ENCODE peak calls at places on chromosomes 12 and 14, in eight cellular contexts. C is A549; N is astrocyte of the spinal cord; R is foreskin fibroblast; T is breast epithelium; W is fibroblast of villous mesenchyme; F is CD8-positive, alpha-beta T cell; A is uterus. I is an unnamed sample.
A peak's percentile ranks its signal among the peaks of the same experiment; 100 is the strongest.

GRCh38 chr14:51650721-51651387 is 856 bp upstream of the FRMD6 start:
- DNase-seq in F (no peak), T (peak; percentile 36), R (no peak), W (no peak), C (no peak), N (no peak), A (peak; percentile 50), I (no peak)

GRCh38 chr14:35754671-35755070 is 54.4 kb downstream of the RALGAPA1 start:
- DNase-seq in C (no peak), T (no peak), A (no peak), R (no peak), W (no peak), N (no peak), F (no peak), I (no peak)

GRCh38 chr14:25406818-25407217 is 356.9 kb upstream of the STXBP6 start:
- DNase-seq in C (no peak), R (no peak), T (no peak), F (no peak), W (peak; percentile 13), N (no peak), A (no peak), I (peak; percentile 33)

GRCh38 chr14:96917442-96917963 is 120.3 kb downstream of the VRK1 start:
- DNase-seq in N (no peak), A (no peak), R (no peak), W (no peak), F (no peak), T (no peak), C (no peak), I (no peak)

GRCh38 chr14:100771121-100771800 is 44.6 kb downstream of the DLK1 start:
- DNase-seq in F (no peak), C (no peak), A (no peak), R (no peak), W (peak; percentile 79), N (no peak), T (no peak), I (no peak)

GRCh38 chr12:114480309-114481199 is 74.6 kb upstream of the TBX5 start:
- DNase-seq in A (no peak), N (no peak), W (peak; percentile 13), R (no peak), T (no peak), F (no peak), C (no peak), I (peak; percentile 46)

GRCh38 chr12:117525766-117526165 is 164.3 kb upstream of the NOS1 start:
- DNase-seq in N (no peak), A (no peak), F (no peak), R (no peak), C (no peak), W (no peak), T (no peak), I (no peak)

GRCh38 chr14:103071544-103072251 is 12.3 kb upstream of the LBHD2 start:
- DNase-seq in A (no peak), C (no peak), R (no peak), T (no peak), N (no peak), F (no peak), W (no peak), I (no peak)

GRCh38 chr14:60102389-60102788 is 10.7 kb downstream of the PCNX4 start:
- DNase-seq in F (no peak), R (peak; percentile 30), N (peak; percentile 83), W (peak; percentile 82), C (no peak), T (no peak), A (no peak), I (peak; percentile 91)

GRCh38 chr12:89461649-89462612 is 62.7 kb downstream of the GALNT4 start:
- DNase-seq in T (no peak), C (peak; percentile 51), R (no peak), N (peak; percentile 83), W (peak; percentile 88), A (no peak), F (no peak), I (peak; percentile 89)

GRCh38 chr14:35740215-35740614 is 68.9 kb downstream of the RALGAPA1 start:
- DNase-seq in A (no peak), N (no peak), W (no peak), T (no peak), R (no peak), C (no peak), F (no peak), I (no peak)

GRCh38 chr12:120496353-120497340 is 734 bp downstream of the DYNLL1 start:
- DNase-seq in W (peak; percentile 61), R (peak; percentile 55), N (peak; percentile 51), A (peak; percentile 70), F (peak; percentile 34), T (peak; percentile 45), C (peak; percentile 44), I (peak; percentile 50)

GRCh38 chr12:27048822-27049752 is 26.7 kb downstream of the MED21 start:
- DNase-seq in A (no peak), C (no peak), N (peak; percentile 74), T (no peak), W (peak; percentile 88), F (no peak), R (peak; percentile 62), I (peak; percentile 86)

GRCh38 chr14:32022938-32023466 is 54.1 kb upstream of the ARHGAP5 start:
- DNase-seq in W (peak; percentile 83), N (no peak), F (no peak), T (no peak), C (no peak), A (no peak), R (no peak), I (no peak)

GRCh38 chr14:64960762-64961276 is 11.3 kb downstream of the RAB15 start:
- DNase-seq in A (no peak), C (no peak), W (no peak), R (no peak), F (no peak), N (no peak), T (peak; percentile 45), I (no peak)

DNA sequence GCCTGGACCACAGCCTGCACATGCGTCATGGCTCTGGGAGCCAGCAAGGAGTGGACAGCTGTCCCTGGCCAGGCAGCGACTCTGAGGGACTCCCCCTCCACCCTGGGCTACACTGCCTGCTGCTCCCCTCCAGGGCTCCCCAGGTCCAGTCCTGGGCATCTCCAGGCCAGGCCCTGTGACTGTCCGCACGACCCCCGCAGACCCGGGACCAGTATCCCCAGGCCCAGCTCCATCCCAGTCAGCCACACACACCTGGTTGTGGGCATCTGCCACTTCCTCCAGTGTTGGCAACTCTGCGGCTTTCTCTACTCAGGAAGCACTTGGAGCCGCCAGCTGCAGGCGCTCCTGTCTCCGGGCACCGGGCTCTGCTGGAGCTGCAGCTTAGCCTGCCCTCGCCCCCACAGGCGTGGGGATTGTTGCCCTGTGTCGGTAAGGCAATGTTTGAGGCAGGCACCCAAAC is 2.4 kb downstream of the ULK1 start:
- DNase-seq in T (no peak), C (no peak), R (no peak), N (no peak), W (no peak), F (no peak), A (no peak), I (no peak)
- H3K4me3 ChIP-seq in T (peak overlapping the region; percentile 83), C (peak overlapping the region; percentile 93), R (peak overlapping the region; percentile 65), N (peak overlapping the region; percentile 57), W (peak overlapping the region; percentile 73), F (peak overlapping the region; percentile 77), A (peak overlapping the region; percentile 60), I (peak overlapping the region; percentile 66)

DNA sequence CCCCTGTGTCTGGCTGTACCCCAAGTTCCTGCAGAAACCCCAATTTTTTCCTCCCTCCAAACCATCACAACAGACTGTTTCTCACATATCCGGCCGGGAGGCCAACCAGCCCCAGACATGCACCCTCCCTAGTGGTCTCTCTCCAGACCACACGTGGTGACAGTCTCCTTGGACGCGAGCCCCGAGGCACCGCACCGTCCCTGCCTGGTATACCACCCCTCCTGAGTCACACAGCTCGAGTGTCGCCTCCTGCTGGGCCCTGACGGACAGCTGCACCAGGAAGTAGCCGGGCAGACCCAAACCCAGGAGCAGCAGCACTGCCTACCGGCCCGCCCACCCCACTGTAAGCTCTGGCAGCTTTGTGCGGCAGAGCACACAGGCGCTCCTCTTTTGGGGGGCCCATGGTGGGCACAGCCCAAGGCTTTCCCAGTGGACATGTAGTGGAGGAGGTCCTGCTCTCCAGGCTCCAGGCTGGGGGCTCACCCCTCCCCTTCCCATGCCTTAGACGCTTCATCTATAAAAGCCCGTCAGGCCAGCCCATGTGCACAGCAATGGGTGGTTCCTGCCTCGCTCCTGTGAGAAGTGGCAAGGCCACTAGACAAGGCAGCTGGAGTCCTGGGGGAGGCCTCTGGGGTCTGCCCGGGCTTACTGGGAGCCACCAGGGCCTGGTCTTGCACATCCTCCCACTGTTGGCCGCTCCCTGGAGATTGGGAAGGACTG is 97.5 kb downstream of the RFLNA start:
- DNase-seq in A (peak; percentile 56), N (peak; percentile 77), T (no peak), W (peak; percentile 56), C (peak; percentile 90), R (no peak), F (no peak), I (peak; percentile 57)
- TF ChIP-seq CTCF in A (peak; percentile 15), N (peak; percentile 28), T (no peak), W (no peak), C (peak; percentile 55), R (peak; percentile 26), F (no peak), I (peak; percentile 26)

GRCh38 chr14:23558363-23559009 is 2.4 kb downstream of the THTPA start:
- DNase-seq in A (no peak), F (no peak), C (no peak), N (no peak), T (no peak), R (no peak), W (no peak), I (no peak)

GRCh38 chr14:23557946-23558345 is 1.9 kb downstream of the THTPA start:
- DNase-seq in F (no peak), T (no peak), N (no peak), C (no peak), A (no peak), R (no peak), W (no peak), I (no peak)

GRCh38 chr14:23561259-23561658 is 5.2 kb downstream of the THTPA start:
- DNase-seq in A (no peak), C (no peak), T (no peak), F (no peak), R (no peak), N (no peak), W (no peak), I (no peak)

GRCh38 chr14:23559010-23559920 is 3.2 kb downstream of the THTPA start:
- DNase-seq in N (peak; percentile 44), A (no peak), F (peak; percentile 51), W (peak; percentile 49), R (no peak), C (peak; percentile 72), T (no peak), I (peak; percentile 72)

DNA sequence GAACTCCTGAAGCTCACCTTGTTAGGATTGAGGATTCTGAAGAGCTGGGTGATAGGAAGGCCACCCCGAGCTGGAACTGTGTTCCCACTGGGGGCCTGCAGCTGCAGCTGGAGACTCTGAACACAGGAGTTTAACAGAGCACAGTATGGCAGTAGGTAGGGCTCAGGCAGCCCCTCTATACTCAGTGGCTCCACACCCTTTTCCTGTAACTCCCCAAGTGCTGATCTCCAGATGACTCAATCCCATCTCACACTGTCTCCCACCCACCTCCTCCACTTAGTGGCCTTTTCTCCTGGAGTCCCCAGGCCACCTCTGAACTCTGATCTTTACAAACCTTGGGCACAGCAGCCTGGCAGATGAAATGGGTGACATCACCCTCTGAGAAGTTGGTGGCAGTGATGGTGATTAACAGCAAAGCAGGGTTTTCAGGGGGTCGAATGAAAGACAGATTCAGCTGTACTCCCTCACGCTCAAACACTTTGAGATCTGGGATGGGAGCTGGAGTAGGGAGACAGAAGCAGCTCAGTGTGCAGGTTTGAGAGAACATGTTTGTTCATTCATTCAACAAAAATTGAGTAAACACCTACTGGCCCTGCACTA is 4.0 kb downstream of the THTPA start:
- DNase-seq in A (no peak), R (no peak), C (no peak), F (no peak), W (no peak), T (no peak), N (no peak), I (no peak)
- H3K4me3 ChIP-seq in A (no peak overlapping the region), R (no peak overlapping the region), C (no peak overlapping the region), F (no peak overlapping the region), W (no peak overlapping the region), T (no peak overlapping the region), N (no peak overlapping the region), I (no peak overlapping the region)

GRCh38 chr14:56482306-56482705 is 97.3 kb upstream of the TMEM260 start:
- DNase-seq in A (no peak), W (no peak), T (no peak), N (no peak), R (no peak), F (no peak), C (peak; percentile 17), I (peak; percentile 40)
- TF ChIP-seq CTCF in A (no peak), W (peak; percentile 6), T (no peak), N (peak; percentile 21), R (peak; percentile 2), F (no peak), C (peak; percentile 33), I (peak; percentile 20)

I was measured in cardiac fibroblast.